ENCODE peak calls at places on chromosomes 1 and 21, in ten cellular contexts. L is ureter; I is stimulated activated CD8-positive, alpha-beta memory T cell treated with anti-CD3 and anti-CD28 coated beads, Interleukin-15, amount 100 ng/mL, for 4 hours; K is NCI-H1417; N is colonic mucosa; T is Ammon's horn; W is CD4-positive, alpha-beta memory T cell; A is NCI-H226; R is C1 segment of cervical spinal cord; Q is H4. E is an unnamed sample.

GRCh38 chr1:32798679-32799416 is 18.3 kb downstream of the YARS1 start:
- DNase-seq in A (no peak), L (no peak), R (no peak), W (peak; percentile 71), T (no peak), N (no peak), K (no peak), Q (no peak), I (no peak), E (no peak)

GRCh38 chr1:21495225-21495820 is 13.9 kb upstream of the ALPL start:
- DNase-seq in Q (no peak), I (no peak), A (no peak), T (no peak), W (no peak), N (no peak), L (no peak), K (no peak), R (no peak), E (no peak)

GRCh38 chr1:117824612-117825011 is 104.8 kb downstream of the GDAP2 start:
- DNase-seq in K (no peak), W (no peak), I (no peak), L (no peak), Q (no peak), A (no peak), N (no peak), R (no peak), T (no peak), E (no peak)

GRCh38 chr1:15952317-15953258 is 23.3 kb downstream of the ZBTB17 start:
- DNase-seq in I (no peak), A (peak; percentile 99), Q (peak; percentile 82), L (no peak), R (no peak), T (no peak), K (no peak), N (no peak), W (no peak), E (peak; percentile 29)

GRCh38 chr1:109089242-109090015 is 1.1 kb upstream of the TMEM167B start:
- DNase-seq in W (no peak), Q (peak; percentile 64), A (no peak), R (peak; percentile 70), N (peak; percentile 92), L (no peak), K (peak; percentile 13), I (no peak), T (peak; percentile 92), E (peak; percentile 16)

GRCh38 chr1:117815926-117816325 is 113.5 kb downstream of the GDAP2 start:
- DNase-seq in K (no peak), W (no peak), T (no peak), I (no peak), L (no peak), R (no peak), N (no peak), Q (no peak), A (no peak), E (no peak)

GRCh38 chr1:96730574-96731298 is 9.2 kb downstream of the PTBP2 start:
- DNase-seq in Q (no peak), I (no peak), L (no peak), T (no peak), K (no peak), R (no peak), W (no peak), N (no peak), A (no peak), E (no peak)

GRCh38 chr1:39933956-39934941 is 20.7 kb upstream of the MFSD2A start:
- DNase-seq in W (no peak), T (peak; percentile 62), Q (peak; percentile 89), A (peak; percentile 100), L (peak; percentile 82), K (no peak), R (no peak), I (no peak), N (peak; percentile 92), E (peak; percentile 97)

GRCh38 chr1:71668059-71668458 is 587.2 kb upstream of the ZRANB2 start:
- DNase-seq in K (peak; percentile 68), R (no peak), I (no peak), N (no peak), T (no peak), A (no peak), L (no peak), Q (no peak), W (no peak), E (no peak)

GRCh38 chr21:35616090-35616489 is 444.2 kb downstream of the SETD4 start:
- DNase-seq in N (no peak), W (no peak), I (no peak), K (peak; percentile 37), R (no peak), Q (no peak), T (peak; percentile 21), L (no peak), A (peak; percentile 16), E (peak; percentile 31)

GRCh38 chr21:42356036-42356435 is 5.2 kb upstream of the TFF2 start:
- DNase-seq in R (no peak), L (no peak), W (no peak), N (no peak), T (no peak), K (no peak), A (no peak), I (no peak), Q (no peak), E (no peak)

GRCh38 chr1:192610114-192610958 is 25.6 kb upstream of the RGS13 start:
- DNase-seq in R (no peak), T (peak; percentile 8), K (peak; percentile 63), N (no peak), A (no peak), Q (no peak), I (no peak), L (no peak), W (no peak), E (no peak)

GRCh38 chr1:242002072-242002471 is 3.2 kb upstream of the MAP1LC3C start:
- DNase-seq in A (peak; percentile 8), W (no peak), I (no peak), N (no peak), R (no peak), K (no peak), Q (no peak), L (no peak), T (no peak), E (no peak)

GRCh38 chr1:8409107-8409506 is 91.2 kb downstream of the SLC45A1 start:
- DNase-seq in W (no peak), L (no peak), K (no peak), R (no peak), N (no peak), T (peak; percentile 75), Q (peak; percentile 34), I (no peak), A (peak; percentile 19), E (no peak)

GRCh38 chr1:103517380-103518047 is 8.0 kb upstream of the RNPC3 start:
- DNase-seq in N (no peak), K (no peak), T (no peak), R (no peak), Q (no peak), L (no peak), W (no peak), A (peak; percentile 66), I (no peak), E (no peak)

GRCh38 chr1:205678286-205679111 is 1.8 kb downstream of the SLC45A3 start:
- DNase-seq in N (peak; percentile 48), W (no peak), T (no peak), Q (no peak), K (no peak), R (no peak), L (no peak), A (peak; percentile 30), I (no peak), E (no peak)

GRCh38 chr1:86846166-86846647 is 67.7 kb downstream of the SELENOF start:
- DNase-seq in T (no peak), K (no peak), Q (peak; percentile 56), L (no peak), I (no peak), W (no peak), R (no peak), A (peak; percentile 96), N (no peak), E (no peak)

GRCh38 chr21:39196310-39196709 is 13.1 kb upstream of the PSMG1 start:
- DNase-seq in N (no peak), A (no peak), Q (no peak), W (no peak), R (no peak), L (no peak), T (no peak), I (no peak), K (no peak), E (no peak)

E was measured in GF-D8.